ENCODE peak calls at places on chromosomes 16 and 17, in six cellular contexts. A is SK-N-SH, L is upper lobe of left lung, B is K562, K is sigmoid colon, D is transverse colon. T is an unnamed sample. For H3K4me1, the result is how much of the 10 kb centered on the place peaks cover.

GRCh38 chr17:75832164-75832651 is 12.0 kb downstream of the UNC13D start:
- DNase-seq in A (no peak), L (peak), B (no peak), K (peak), D (peak), T (no peak)

GRCh38 chr17:57092171-57092570 is 7.1 kb downstream of the AKAP1 start:
- DNase-seq in A (no peak), L (no peak), B (no peak), K (peak), D (no peak), T (no peak)

GRCh38 chr17:80779961-80780380 is 211.7 kb upstream of the CHMP6 start:
- DNase-seq in A (peak), L (peak), B (no peak), K (peak), D (no peak), T (no peak)

GRCh38 chr16:24152826-24153225 is 103.3 kb upstream of the CACNG3 start:
- DNase-seq in A (no peak), L (no peak), B (no peak), K (no peak), D (no peak), T (no peak)

GRCh38 chr16:19900590-19900989 is 15.9 kb upstream of the GPRC5B start:
- DNase-seq in A (no peak), L (no peak), B (no peak), K (no peak), D (no peak), T (no peak)

GRCh38 chr16:10040136-10041080 is 141.8 kb downstream of the GRIN2A start:
- DNase-seq in A (peak), L (no peak), B (no peak), K (no peak), D (no peak), T (no peak)

GRCh38 chr17:2368383-2368782 is 31.1 kb downstream of the SGSM2 start:
- DNase-seq in A (peak), L (no peak), B (no peak), K (no peak), D (no peak), T (no peak)

GRCh38 chr16:80806957-80807356 is 2.6 kb upstream of the CDYL2 start:
- DNase-seq in A (no peak), L (no peak), B (no peak), K (no peak), D (no peak), T (no peak)

GRCh38 chr16:25014500-25015147 is 545 bp downstream of the ARHGAP17 start:
- DNase-seq in A (peak), L (peak), B (peak), K (peak), D (peak), T (peak)

GRCh38 chr16:4209657-4210056 is 32.2 kb downstream of the SRL start:
- DNase-seq in A (no peak), L (no peak), B (no peak), K (no peak), D (no peak), T (no peak)

GRCh38 chr17:38875477-38876080 is 5.7 kb downstream of the LASP1 start:
- DNase-seq in A (no peak), L (no peak), B (no peak), K (no peak), D (no peak), T (no peak)

GRCh38 chr17:15231851-15232516 is 33.1 kb downstream of the PMP22 start:
- DNase-seq in A (no peak), L (no peak), B (no peak), K (no peak), D (no peak), T (no peak)

GRCh38 chr16:59339871-59340270 is 605.8 kb upstream of the GOT2 start:
- DNase-seq in A (no peak), L (no peak), B (no peak), K (no peak), D (no peak), T (no peak)

GRCh38 chr17:48563385-48563838 is 14.7 kb downstream of the HOXB4 start:
- DNase-seq in A (no peak), L (no peak), B (no peak), K (no peak), D (no peak), T (no peak)

GRCh38 chr16:77307764-77308561 is 108.8 kb downstream of the SYCE1L start:
- DNase-seq in A (no peak), L (no peak), B (no peak), K (no peak), D (no peak), T (no peak)

GRCh38 chr16:79328327-79329162 is 272.0 kb downstream of the MAF start:
- DNase-seq in A (no peak), L (no peak), B (no peak), K (no peak), D (no peak), T (no peak)

GRCh38 chr17:2931901-2932300 is 131.5 kb downstream of the OR1D5 start:
- DNase-seq in A (no peak), L (no peak), B (no peak), K (no peak), D (no peak), T (no peak)

GRCh38 chr17:75844530-75845057 is 390 bp upstream of the UNC13D start:
- DNase-seq in A (peak), L (peak), B (peak), K (peak), D (peak), T (peak)

GRCh38 chr16:336269-336668 is 16.3 kb downstream of the AXIN1 start:
- DNase-seq in A (no peak), L (peak), B (no peak), K (no peak), D (no peak), T (peak)

DNA sequence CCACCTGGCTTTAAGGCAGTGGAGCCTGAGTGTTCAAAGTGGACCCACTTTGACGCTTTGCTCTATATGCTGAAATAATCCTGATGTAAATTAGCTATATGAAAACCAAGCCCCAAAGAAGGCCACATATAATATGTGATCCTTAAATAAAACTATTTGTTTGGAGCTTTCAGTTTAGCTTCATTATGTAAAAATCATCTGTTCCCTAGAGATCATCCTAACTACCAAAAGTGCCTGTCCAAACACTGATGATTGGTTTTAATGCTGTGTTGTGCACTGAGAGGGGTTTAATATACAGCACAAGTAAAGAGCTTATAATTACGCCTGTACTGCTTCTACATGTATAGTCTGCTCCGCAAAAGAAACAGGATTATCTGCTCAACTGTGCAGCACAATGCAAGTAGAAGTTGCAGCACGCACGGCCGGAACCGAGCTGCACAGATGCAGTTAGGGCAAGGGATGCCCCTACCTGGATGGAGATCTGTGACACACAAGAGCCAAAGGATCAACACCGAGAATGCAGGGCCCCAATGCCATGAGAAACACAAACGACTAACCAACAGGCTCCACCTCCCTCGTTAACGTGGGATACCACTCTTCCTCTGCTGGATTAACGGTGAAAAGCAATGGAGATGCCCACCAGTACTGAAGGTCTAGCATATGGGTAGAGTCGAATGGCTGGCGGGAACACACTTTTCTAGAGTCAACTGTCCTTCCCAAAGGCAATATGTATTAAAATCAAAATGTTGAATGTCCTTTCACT is 20.5 kb downstream of the USP7 start:
- DNase-seq in A (no peak), L (no peak), B (no peak), K (no peak), D (no peak), T (no peak)
- H3K4me1 ChIP-seq in A (under half), L (half or more), B (under half), K (half or more), D (half or more), T (half or more)

GRCh38 chr17:21286066-21286770 is 1.7 kb downstream of the MAP2K3 start:
- DNase-seq in A (peak), L (peak), B (no peak), K (peak), D (peak), T (peak)

GRCh38 chr17:21288581-21289017 is 4.1 kb downstream of the MAP2K3 start:
- DNase-seq in A (no peak), L (peak), B (no peak), K (no peak), D (no peak), T (no peak)

GRCh38 chr17:21286771-21287702 is 2.5 kb downstream of the MAP2K3 start:
- DNase-seq in A (no peak), L (peak), B (no peak), K (no peak), D (peak), T (peak)

GRCh38 chr17:21289175-21289901 is 4.8 kb downstream of the MAP2K3 start:
- DNase-seq in A (no peak), L (no peak), B (no peak), K (no peak), D (no peak), T (no peak)

DNA sequence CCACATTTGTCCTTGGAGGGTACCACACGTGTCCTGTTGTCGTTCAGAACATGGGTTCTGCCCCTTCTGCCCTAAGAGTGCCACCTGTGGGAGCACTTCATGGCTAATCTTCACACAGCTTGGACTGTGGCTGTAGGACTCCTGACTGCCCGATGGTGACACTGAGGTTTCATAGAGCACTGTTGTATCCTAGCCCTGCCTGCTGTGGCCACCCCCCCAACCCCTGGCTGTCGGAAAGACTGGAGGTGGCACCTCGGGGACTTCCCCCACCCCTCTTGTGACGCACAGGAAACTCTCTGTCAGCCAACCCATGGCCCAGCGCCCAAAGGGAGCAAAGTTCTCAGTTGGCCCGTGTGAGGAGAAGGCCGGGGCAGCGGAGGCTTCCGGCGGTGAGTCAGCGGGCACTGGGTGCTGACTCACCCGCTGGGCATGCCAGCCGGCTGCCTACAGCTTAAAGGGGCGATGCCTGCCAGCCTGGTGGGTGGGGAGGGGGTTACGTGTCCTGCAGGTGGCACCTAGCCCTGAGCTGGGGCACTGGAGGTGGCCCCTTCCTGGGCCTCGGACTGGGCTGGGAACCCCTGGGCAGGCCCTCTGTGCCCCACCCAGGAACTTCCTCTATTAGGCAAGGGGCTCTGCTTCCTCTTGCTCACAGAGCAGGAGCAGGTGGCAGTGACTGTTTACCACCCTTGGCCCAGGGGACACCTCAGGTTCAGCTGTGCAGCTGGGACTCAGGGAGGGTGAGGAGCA is 3.4 kb downstream of the MAP2K3 start:
- DNase-seq in A (peak), L (peak), B (no peak), K (peak), D (peak), T (peak)
- TF ChIP-seq POLR2AphosphoS5 in A (peak), L (peak), B (no peak), K (peak), D (peak), T (peak)

GRCh38 chr16:85136705-85137322 is 24.5 kb upstream of the CIBAR2 start:
- DNase-seq in A (peak), L (no peak), B (no peak), K (peak), D (peak), T (no peak)
- H3K4me3 ChIP-seq in A (peak), L (no peak), B (no peak), K (peak), D (peak), T (peak)

DNA sequence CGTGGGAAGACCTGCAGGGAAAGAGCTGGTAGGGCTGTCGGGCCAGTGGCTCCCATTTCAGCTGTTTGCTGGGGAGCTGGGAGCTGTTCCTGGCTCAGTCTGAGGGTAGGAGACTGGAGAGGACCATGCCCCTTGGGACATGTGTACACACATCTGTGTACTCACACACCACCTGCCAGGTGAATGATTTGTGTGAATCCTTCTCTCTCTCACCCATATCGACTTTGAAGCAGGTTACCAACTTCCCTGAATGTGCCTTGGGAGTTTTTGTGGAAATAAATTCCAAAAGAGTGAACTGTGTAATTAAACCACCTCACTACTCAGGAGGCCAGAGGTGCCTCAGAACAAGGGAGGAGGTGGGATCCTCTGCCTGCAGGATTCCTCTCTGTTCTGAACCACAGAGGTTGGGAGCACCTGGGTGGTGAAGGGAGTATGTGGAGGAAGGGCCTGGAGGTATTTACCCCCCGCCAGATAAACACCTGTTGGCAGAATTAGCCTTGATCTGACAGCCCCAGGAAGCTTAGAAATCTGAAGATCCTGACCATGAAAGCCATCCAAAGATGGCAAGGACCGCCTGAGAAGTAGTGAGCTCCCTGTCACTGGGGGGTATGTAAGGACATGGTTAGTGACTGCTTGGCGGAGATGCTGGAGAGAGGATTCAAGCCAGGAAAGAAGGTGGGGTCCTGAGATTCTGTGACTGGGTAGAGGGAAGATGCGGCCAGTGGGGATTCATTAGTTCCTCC is 3.3 kb downstream of the ABCC3 start:
- DNase-seq in A (peak), L (no peak), B (no peak), K (no peak), D (no peak), T (no peak)
- H3K4me1 ChIP-seq in A (half or more), L (half or more), B (under half), K (under half), D (under half), T (half or more)

DNA sequence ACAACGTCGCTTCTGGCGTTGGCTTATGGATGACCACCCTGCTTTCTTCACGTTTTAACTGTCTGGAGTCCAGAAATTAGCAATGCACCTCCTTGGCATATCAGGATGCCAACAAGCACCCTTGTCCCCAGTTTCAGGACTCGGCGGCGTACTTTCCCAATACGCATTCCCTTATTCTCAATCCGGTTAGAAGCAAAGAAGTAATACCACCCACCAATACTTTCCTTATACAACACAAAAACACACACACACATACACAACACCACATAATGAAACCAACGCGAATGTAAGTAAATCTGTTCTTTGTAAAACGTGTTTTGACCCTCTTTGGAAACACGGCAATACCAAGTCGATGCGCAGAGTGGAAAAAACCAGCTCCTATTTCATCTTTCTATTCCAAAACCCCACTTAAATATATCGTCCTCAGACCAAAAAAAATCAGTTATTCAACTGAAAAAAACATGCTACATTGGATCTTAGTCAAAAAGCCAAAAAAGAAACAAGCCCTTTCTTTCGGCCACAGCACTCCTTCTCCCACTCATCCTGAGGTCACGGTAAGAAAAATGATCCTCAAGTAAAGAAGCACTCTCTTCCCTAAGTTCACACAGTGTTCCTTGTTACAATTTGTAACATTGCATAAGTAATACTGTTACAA is 31.1 kb upstream of the ARL4D start:
- DNase-seq in A (peak), L (no peak), B (no peak), K (no peak), D (no peak), T (no peak)
- TF ChIP-seq POLR2AphosphoS5 in A (peak), L (peak), B (peak), K (peak), D (peak), T (peak)

GRCh38 chr17:40326832-40327199 is 17.8 kb downstream of the RARA start:
- DNase-seq in A (no peak), L (no peak), B (no peak), K (no peak), D (no peak), T (peak)
- H3K4me3 ChIP-seq in A (no peak), L (no peak), B (no peak), K (no peak), D (no peak), T (peak)

GRCh38 chr16:29973384-29974246 is at the start of gene TAOK2:
- DNase-seq in A (peak), L (peak), B (peak), K (peak), D (peak), T (peak)
- H3K4me1 ChIP-seq in A (under half), L (under half), B (under half), K (under half), D (under half), T (half or more)

DNA sequence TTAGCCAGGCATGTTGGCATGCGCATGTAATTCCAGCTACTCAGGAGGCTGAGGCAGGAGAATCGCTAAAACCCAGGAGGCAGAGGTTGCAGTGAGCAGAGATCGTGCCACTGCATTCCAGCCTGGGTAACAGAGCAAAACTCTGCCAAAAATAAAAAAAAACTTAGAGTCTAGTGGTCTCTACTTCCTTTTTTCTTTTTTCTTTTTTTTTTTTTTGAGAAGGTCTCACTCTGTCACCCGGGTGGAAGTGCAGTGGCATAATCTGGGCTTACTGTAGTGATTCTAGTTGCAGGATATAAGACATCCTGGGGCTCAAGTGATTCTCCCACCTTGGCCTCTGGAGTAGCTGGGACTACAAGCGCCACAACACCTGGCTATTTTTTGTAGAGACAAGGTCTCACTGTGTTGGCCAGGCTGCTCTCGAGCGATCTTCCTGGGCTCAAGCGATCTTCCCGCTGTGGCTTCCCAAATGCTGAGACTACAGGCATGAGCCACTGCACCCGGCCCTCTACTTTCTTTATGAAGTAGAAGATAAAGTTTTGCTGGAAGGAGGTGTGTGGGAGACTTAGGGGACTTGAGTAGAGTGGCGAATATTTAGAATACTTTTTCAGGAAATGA is 47.9 kb upstream of the TAOK1 start:
- DNase-seq in A (no peak), L (no peak), B (no peak), K (no peak), D (no peak), T (no peak)
- TF ChIP-seq POLR2AphosphoS5 in A (no peak), L (no peak), B (no peak), K (no peak), D (no peak), T (no peak)

DNA sequence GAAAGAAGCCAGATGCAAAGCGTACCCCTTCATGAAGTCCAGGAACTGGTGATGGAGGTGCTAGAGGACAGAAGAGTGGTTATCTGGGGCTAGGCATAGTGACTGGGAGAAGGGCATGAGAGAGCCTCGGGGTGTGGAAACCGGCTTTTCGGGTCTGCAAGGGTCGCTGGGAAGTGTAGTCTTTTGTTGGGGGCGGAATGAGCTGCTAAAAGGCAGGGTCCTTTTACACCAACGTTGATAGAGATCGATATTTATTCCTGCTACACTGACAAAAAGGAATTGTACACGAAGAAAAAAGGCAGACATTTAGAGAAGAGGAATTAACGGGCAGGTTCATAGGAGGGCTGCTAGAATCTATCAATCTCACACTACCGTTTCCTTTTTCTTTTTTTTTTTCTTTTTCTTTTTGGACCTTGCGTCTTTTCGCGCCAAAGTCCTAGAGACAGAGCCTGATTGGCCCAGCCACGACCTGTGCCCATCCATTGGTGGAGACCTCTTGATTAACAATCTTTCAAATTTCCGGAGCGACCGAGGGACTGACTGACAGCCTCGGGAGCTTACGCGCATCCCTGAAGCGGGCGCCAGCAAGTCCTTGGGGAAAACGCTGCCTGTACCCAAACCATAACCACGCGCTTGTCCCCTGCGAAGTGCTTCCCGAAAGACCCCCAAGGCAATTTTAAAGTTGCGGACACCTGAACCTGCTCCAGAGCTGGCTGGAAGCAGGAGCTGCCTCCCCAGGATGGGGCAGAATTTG is 27.7 kb upstream of the DHRS7B start:
- DNase-seq in A (peak), L (peak), B (peak), K (no peak), D (peak), T (peak)
- H3K4me3 ChIP-seq in A (peak), L (no peak), B (peak), K (peak), D (peak), T (peak)